ENCODE peak calls at places on chromosomes 12 and 14, in four cellular contexts. One of them, this sample, is unnamed.

GRCh38 chr12:57631566-57632368 is 1.2 kb downstream of the B4GALNT1 start:
- DNase-seq in H9: peak; percentile 37
- DNase-seq in H1: peak; percentile 69
- DNase-seq in mesendoderm: no peak
- DNase-seq in this sample: no peak

GRCh38 chr12:54300732-54301427 is at the start of gene NFE2:
- DNase-seq in H9: peak; percentile 93
- DNase-seq in H1: peak; percentile 85
- DNase-seq in mesendoderm: peak; percentile 97
- DNase-seq in this sample: peak; percentile 77

GRCh38 chr12:120508537-120508936 is 12.6 kb downstream of the DYNLL1 start:
- DNase-seq in H9: no peak
- DNase-seq in H1: no peak
- DNase-seq in mesendoderm: no peak
- DNase-seq in this sample: no peak

GRCh38 chr14:103329421-103330347 is 4.4 kb upstream of the EIF5 start:
- DNase-seq in H9: no peak
- DNase-seq in H1: no peak
- DNase-seq in mesendoderm: no peak
- DNase-seq in this sample: peak; percentile 40

GRCh38 chr12:56417739-56418138 is 31.5 kb downstream of the TIMELESS start:
- DNase-seq in H9: no peak
- DNase-seq in H1: no peak
- DNase-seq in mesendoderm: no peak
- DNase-seq in this sample: no peak

GRCh38 chr14:71497645-71498086 is 434.6 kb upstream of the RGS6 start:
- DNase-seq in H9: no peak
- DNase-seq in H1: no peak
- DNase-seq in mesendoderm: no peak
- DNase-seq in this sample: peak; percentile 82

GRCh38 chr12:110073049-110073831 is 24.9 kb upstream of the C12orf76 start:
- DNase-seq in H9: no peak
- DNase-seq in H1: peak; percentile 48
- DNase-seq in mesendoderm: no peak
- DNase-seq in this sample: no peak

GRCh38 chr14:50067723-50068495 is 48.5 kb downstream of the VCPKMT start:
- DNase-seq in H9: no peak
- DNase-seq in H1: no peak
- DNase-seq in mesendoderm: peak; percentile 22
- DNase-seq in this sample: peak; percentile 81

GRCh38 chr14:53016491-53016890 is 65.6 kb upstream of the FERMT2 start:
- DNase-seq in H9: no peak
- DNase-seq in H1: no peak
- DNase-seq in mesendoderm: no peak
- DNase-seq in this sample: peak; percentile 68

GRCh38 chr12:3611853-3612703 is 121.1 kb downstream of the PRMT8 start:
- DNase-seq in H9: no peak
- DNase-seq in H1: no peak
- DNase-seq in mesendoderm: no peak
- DNase-seq in this sample: no peak

GRCh38 chr14:59398841-59399240 is 66.3 kb downstream of the GPR135 start:
- DNase-seq in H9: no peak
- DNase-seq in H1: no peak
- DNase-seq in mesendoderm: no peak
- DNase-seq in this sample: no peak

GRCh38 chr14:80607430-80608200 is 333.9 kb downstream of the CEP128 start:
- DNase-seq in H9: no peak
- DNase-seq in H1: no peak
- DNase-seq in mesendoderm: peak; percentile 32
- DNase-seq in this sample: no peak

GRCh38 chr12:58812229-58812628 is 108.1 kb downstream of the LRIG3 start:
- DNase-seq in H9: no peak
- DNase-seq in H1: no peak
- DNase-seq in mesendoderm: no peak
- DNase-seq in this sample: no peak

GRCh38 chr12:55743131-55743921 is 404 bp downstream of the GDF11 start:
- DNase-seq in H9: peak; percentile 81
- DNase-seq in H1: peak; percentile 64
- DNase-seq in mesendoderm: peak; percentile 92
- DNase-seq in this sample: peak; percentile 68

GRCh38 chr12:110932048-110932447 is 11.7 kb upstream of the MYL2 start:
- DNase-seq in H9: peak; percentile 62
- DNase-seq in H1: peak; percentile 63
- DNase-seq in mesendoderm: peak; percentile 36
- DNase-seq in this sample: no peak

GRCh38 chr12:53217049-53217929 is 10.2 kb upstream of the ITGB7 start:
- DNase-seq in H9: peak; percentile 88
- DNase-seq in H1: peak; percentile 87
- DNase-seq in mesendoderm: peak; percentile 80
- DNase-seq in this sample: no peak

GRCh38 chr12:25236190-25236589 is 14.5 kb downstream of the KRAS start:
- DNase-seq in H9: no peak
- DNase-seq in H1: no peak
- DNase-seq in mesendoderm: no peak
- DNase-seq in this sample: peak; percentile 36

GRCh38 chr12:53389702-53390101 is 9.7 kb downstream of the SP1 start:
- DNase-seq in H9: no peak
- DNase-seq in H1: no peak
- DNase-seq in mesendoderm: no peak
- DNase-seq in this sample: no peak

GRCh38 chr12:16636435-16637055 is 30.6 kb upstream of the LMO3 start:
- DNase-seq in H9: no peak
- DNase-seq in H1: no peak
- DNase-seq in mesendoderm: no peak
- DNase-seq in this sample: no peak

GRCh38 chr14:24051789-24052655 is at the start of gene CARMIL3:
- DNase-seq in H9: peak; percentile 78
- DNase-seq in H1: peak; percentile 89
- DNase-seq in mesendoderm: peak; percentile 75
- DNase-seq in this sample: peak; percentile 34

GRCh38 chr12:80045594-80045993 is 53.7 kb upstream of the OTOGL start:
- DNase-seq in H9: no peak
- DNase-seq in H1: no peak
- DNase-seq in mesendoderm: no peak
- DNase-seq in this sample: peak; percentile 85

GRCh38 chr14:65260786-65261185 is 151.7 kb upstream of the FUT8 start:
- DNase-seq in H9: no peak
- DNase-seq in H1: no peak
- DNase-seq in mesendoderm: no peak
- DNase-seq in this sample: peak; percentile 88

GRCh38 chr12:119631930-119632678 is 35.8 kb upstream of the PRKAB1 start:
- DNase-seq in H9: no peak
- DNase-seq in H1: no peak
- DNase-seq in mesendoderm: no peak
- DNase-seq in this sample: no peak

GRCh38 chr14:35385042-35385839 is 19.3 kb downstream of the NFKBIA start:
- DNase-seq in H9: no peak
- DNase-seq in H1: no peak
- DNase-seq in mesendoderm: no peak
- DNase-seq in this sample: peak; percentile 93
- H2BK15ac ChIP-seq in H9: no peak overlapping the region
- H2BK15ac ChIP-seq in H1: no peak overlapping the region
- H2BK15ac ChIP-seq in mesendoderm: no peak overlapping the region
- H2BK15ac ChIP-seq in this sample: peak overlapping the region; percentile 82

DNA sequence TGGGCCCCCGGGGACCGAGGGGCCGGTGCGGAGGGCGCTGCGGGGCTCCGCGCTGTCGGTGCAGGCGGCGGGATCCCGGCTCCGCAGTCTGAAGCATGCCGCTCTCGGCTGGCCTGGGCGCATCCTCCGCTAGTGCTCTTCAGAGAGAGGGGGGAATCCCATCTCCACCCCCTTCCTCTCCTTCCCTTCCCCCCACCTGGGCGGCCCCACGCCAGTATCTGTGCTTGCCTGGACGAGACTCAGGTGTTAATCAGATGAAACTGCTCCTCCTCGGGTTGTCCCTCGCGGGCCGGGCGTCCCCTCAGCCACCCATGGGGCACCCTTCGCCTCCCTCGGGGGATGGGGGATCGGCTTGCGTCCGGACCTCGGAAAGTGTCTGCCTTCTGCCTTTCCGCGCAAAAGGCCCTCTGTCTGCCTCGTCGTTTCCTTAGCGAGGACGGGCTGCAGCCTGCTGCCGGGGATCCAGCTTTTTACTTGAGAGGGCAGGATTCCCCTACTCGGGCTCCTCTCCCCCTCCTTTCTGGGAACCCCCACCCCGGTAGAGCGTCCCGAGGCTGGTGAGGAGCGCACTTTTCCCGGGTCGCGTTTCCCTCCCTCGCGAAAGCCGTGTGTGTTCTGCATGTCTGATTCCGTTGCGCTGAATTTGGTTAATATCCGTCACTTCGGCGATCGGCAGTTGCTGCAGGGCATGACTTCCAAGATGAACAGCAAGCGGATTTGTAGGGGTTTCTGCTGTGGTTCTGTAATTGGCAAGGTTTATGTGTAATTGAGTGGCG is 1.1 kb downstream of the GPHN start:
- DNase-seq in H9: peak; percentile 31
- DNase-seq in H1: peak; percentile 67
- DNase-seq in mesendoderm: peak; percentile 47
- DNase-seq in this sample: peak; percentile 15
- H3K23ac ChIP-seq in H9: no peak overlapping the region
- H3K23ac ChIP-seq in H1: no peak overlapping the region
- H3K23ac ChIP-seq in mesendoderm: peak overlapping the region; percentile 29
- H3K23ac ChIP-seq in this sample: peak overlapping the region; percentile 6

GRCh38 chr14:100644383-100644782 is 57.2 kb upstream of the BEGAIN start:
- DNase-seq in H9: no peak
- DNase-seq in H1: no peak
- DNase-seq in mesendoderm: no peak
- DNase-seq in this sample: no peak
- H4K5ac ChIP-seq in H9: no peak overlapping the region
- H4K5ac ChIP-seq in H1: no peak overlapping the region
- H4K5ac ChIP-seq in mesendoderm: no peak overlapping the region
- H4K5ac ChIP-seq in this sample: no peak overlapping the region

DNA sequence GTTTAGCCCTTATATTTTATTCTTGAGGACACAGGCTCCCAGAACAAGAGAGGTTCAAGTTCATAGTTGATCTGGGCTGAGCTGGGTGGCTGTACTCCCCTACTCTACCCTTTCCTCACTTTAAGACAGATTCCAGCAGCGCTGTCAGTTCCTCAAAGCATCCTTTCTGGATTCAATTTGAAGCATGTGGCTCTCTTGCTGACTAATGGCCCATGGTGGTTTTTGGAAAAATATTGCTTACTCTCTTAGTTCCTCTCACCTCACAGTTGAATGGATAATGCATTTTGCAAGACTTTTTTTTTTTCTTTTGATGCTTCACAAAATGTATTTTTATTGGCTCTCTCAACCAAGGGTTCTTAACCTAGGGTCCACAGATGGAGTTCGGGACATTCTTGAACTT is 4.1 kb downstream of the PELI2 start:
- DNase-seq in H9: no peak
- DNase-seq in H1: no peak
- DNase-seq in mesendoderm: no peak
- DNase-seq in this sample: peak; percentile 17
- H2BK15ac ChIP-seq in H9: no peak overlapping the region
- H2BK15ac ChIP-seq in H1: no peak overlapping the region
- H2BK15ac ChIP-seq in mesendoderm: no peak overlapping the region
- H2BK15ac ChIP-seq in this sample: no peak overlapping the region

DNA sequence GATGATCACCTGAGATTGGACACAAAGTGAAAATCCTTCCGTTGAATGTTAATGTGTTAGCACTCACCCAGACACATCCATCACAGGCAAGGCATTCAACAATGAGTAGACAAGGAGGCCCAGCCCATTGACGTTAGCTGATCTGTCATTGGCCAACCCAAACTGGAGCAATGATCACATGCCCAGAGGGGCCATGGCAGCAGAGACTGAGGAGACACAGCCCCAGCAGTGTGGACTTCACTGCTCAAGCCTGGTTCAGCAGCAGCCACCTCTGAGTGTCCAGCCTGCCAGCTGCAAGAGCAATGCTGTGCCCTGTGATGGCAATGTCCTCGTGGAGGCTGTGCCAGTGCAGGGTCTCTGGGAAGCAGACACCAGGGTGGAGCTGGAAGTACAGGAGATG is 622.2 kb downstream of the AACS start:
- DNase-seq in H9: no peak
- DNase-seq in H1: no peak
- DNase-seq in mesendoderm: no peak
- DNase-seq in this sample: no peak
- H3K23ac ChIP-seq in H9: no peak overlapping the region
- H3K23ac ChIP-seq in H1: no peak overlapping the region
- H3K23ac ChIP-seq in mesendoderm: no peak overlapping the region
- H3K23ac ChIP-seq in this sample: no peak overlapping the region

GRCh38 chr14:69715725-69716482 is 51.0 kb upstream of the SRSF5 start:
- DNase-seq in H9: no peak
- DNase-seq in H1: no peak
- DNase-seq in mesendoderm: no peak
- DNase-seq in this sample: peak; percentile 70
- H4K5ac ChIP-seq in H9: no peak overlapping the region
- H4K5ac ChIP-seq in H1: no peak overlapping the region
- H4K5ac ChIP-seq in mesendoderm: no peak overlapping the region
- H4K5ac ChIP-seq in this sample: peak overlapping the region; percentile 11

GRCh38 chr14:99244960-99245340 is 27.0 kb downstream of the BCL11B start:
- DNase-seq in H9: no peak
- DNase-seq in H1: no peak
- DNase-seq in mesendoderm: peak; percentile 58
- DNase-seq in this sample: no peak

GRCh38 chr14:99247772-99248171 is 24.2 kb downstream of the BCL11B start:
- DNase-seq in H9: no peak
- DNase-seq in H1: no peak
- DNase-seq in mesendoderm: no peak
- DNase-seq in this sample: no peak

GRCh38 chr14:99245541-99246511 is 26.2 kb downstream of the BCL11B start:
- DNase-seq in H9: peak; percentile 89
- DNase-seq in H1: peak; percentile 87
- DNase-seq in mesendoderm: peak; percentile 95
- DNase-seq in this sample: no peak

GRCh38 chr14:99247091-99247729 is 24.8 kb downstream of the BCL11B start:
- DNase-seq in H9: no peak
- DNase-seq in H1: no peak
- DNase-seq in mesendoderm: no peak
- DNase-seq in this sample: no peak

GRCh38 chr14:99246536-99247083 is 25.4 kb downstream of the BCL11B start:
- DNase-seq in H9: peak; percentile 72
- DNase-seq in H1: peak; percentile 70
- DNase-seq in mesendoderm: peak; percentile 82
- DNase-seq in this sample: no peak
- H2BK15ac ChIP-seq in H9: no peak overlapping the region
- H2BK15ac ChIP-seq in H1: peak overlapping the region; percentile 34
- H2BK15ac ChIP-seq in mesendoderm: no peak overlapping the region
- H2BK15ac ChIP-seq in this sample: no peak overlapping the region